ENCODE peak calls at places on chromosomes 5 and 9, in ten cellular contexts. One of them, this sample, is unnamed.

GRCh38 chr9:107309271-107309670 is 26.2 kb downstream of the RAD23B start:
- DNase-seq in stimulated activated CD8-positive, alpha-beta memory T cell treated with anti-CD3 and anti-CD28 coated beads, Interleukin-15, amount 100 ng/mL, for 4 hours: no peak
- DNase-seq in small intestine: peak
- DNase-seq in OCI-M1: peak
- DNase-seq in psoas muscle: no peak
- DNase-seq in posterior cingulate gyrus: no peak
- DNase-seq in GM10248: no peak
- DNase-seq in RCC 7860: no peak
- DNase-seq in fibroblast of the aortic adventitia: no peak
- DNase-seq in activated CD8-positive, alpha-beta memory T cell treated with anti-CD3 and anti-CD28 coated beads, Interleukin-2, amount 50 U/mL, for 48 hours: no peak
- DNase-seq in this sample: no peak

GRCh38 chr5:65919773-65920172 is 6.6 kb upstream of the ERBIN start:
- DNase-seq in fibroblast of the aortic adventitia: peak
- DNase-seq in activated CD8-positive, alpha-beta memory T cell treated with anti-CD3 and anti-CD28 coated beads, Interleukin-2, amount 50 U/mL, for 48 hours: no peak
- DNase-seq in stimulated activated CD8-positive, alpha-beta memory T cell treated with anti-CD3 and anti-CD28 coated beads, Interleukin-15, amount 100 ng/mL, for 4 hours: no peak
- DNase-seq in posterior cingulate gyrus: no peak
- DNase-seq in small intestine: no peak
- DNase-seq in psoas muscle: no peak
- DNase-seq in GM10248: no peak
- DNase-seq in OCI-M1: no peak
- DNase-seq in RCC 7860: no peak
- DNase-seq in this sample: no peak

GRCh38 chr5:152884006-152884405 is 478.9 kb upstream of the NMUR2 start:
- DNase-seq in activated CD8-positive, alpha-beta memory T cell treated with anti-CD3 and anti-CD28 coated beads, Interleukin-2, amount 50 U/mL, for 48 hours: no peak
- DNase-seq in small intestine: no peak
- DNase-seq in psoas muscle: no peak
- DNase-seq in posterior cingulate gyrus: no peak
- DNase-seq in RCC 7860: no peak
- DNase-seq in OCI-M1: no peak
- DNase-seq in stimulated activated CD8-positive, alpha-beta memory T cell treated with anti-CD3 and anti-CD28 coated beads, Interleukin-15, amount 100 ng/mL, for 4 hours: no peak
- DNase-seq in GM10248: no peak
- DNase-seq in fibroblast of the aortic adventitia: no peak
- DNase-seq in this sample: no peak

GRCh38 chr5:75367401-75367800 is 30.4 kb downstream of the HMGCR start:
- DNase-seq in psoas muscle: no peak
- DNase-seq in activated CD8-positive, alpha-beta memory T cell treated with anti-CD3 and anti-CD28 coated beads, Interleukin-2, amount 50 U/mL, for 48 hours: no peak
- DNase-seq in fibroblast of the aortic adventitia: no peak
- DNase-seq in stimulated activated CD8-positive, alpha-beta memory T cell treated with anti-CD3 and anti-CD28 coated beads, Interleukin-15, amount 100 ng/mL, for 4 hours: no peak
- DNase-seq in small intestine: no peak
- DNase-seq in posterior cingulate gyrus: no peak
- DNase-seq in OCI-M1: no peak
- DNase-seq in RCC 7860: no peak
- DNase-seq in GM10248: no peak
- DNase-seq in this sample: no peak

GRCh38 chr9:84839538-84839937 is 170.0 kb downstream of the NTRK2 start:
- DNase-seq in activated CD8-positive, alpha-beta memory T cell treated with anti-CD3 and anti-CD28 coated beads, Interleukin-2, amount 50 U/mL, for 48 hours: no peak
- DNase-seq in stimulated activated CD8-positive, alpha-beta memory T cell treated with anti-CD3 and anti-CD28 coated beads, Interleukin-15, amount 100 ng/mL, for 4 hours: no peak
- DNase-seq in posterior cingulate gyrus: peak
- DNase-seq in psoas muscle: no peak
- DNase-seq in RCC 7860: no peak
- DNase-seq in GM10248: no peak
- DNase-seq in fibroblast of the aortic adventitia: peak
- DNase-seq in OCI-M1: no peak
- DNase-seq in small intestine: no peak
- DNase-seq in this sample: no peak

GRCh38 chr5:74316064-74316586 is 324.4 kb downstream of the ENC1 start:
- DNase-seq in activated CD8-positive, alpha-beta memory T cell treated with anti-CD3 and anti-CD28 coated beads, Interleukin-2, amount 50 U/mL, for 48 hours: peak
- DNase-seq in RCC 7860: peak
- DNase-seq in OCI-M1: peak
- DNase-seq in psoas muscle: peak
- DNase-seq in stimulated activated CD8-positive, alpha-beta memory T cell treated with anti-CD3 and anti-CD28 coated beads, Interleukin-15, amount 100 ng/mL, for 4 hours: no peak
- DNase-seq in fibroblast of the aortic adventitia: peak
- DNase-seq in small intestine: no peak
- DNase-seq in GM10248: no peak
- DNase-seq in posterior cingulate gyrus: no peak
- DNase-seq in this sample: no peak

GRCh38 chr9:101140728-101141127 is 112.2 kb downstream of the PLPPR1 start:
- DNase-seq in stimulated activated CD8-positive, alpha-beta memory T cell treated with anti-CD3 and anti-CD28 coated beads, Interleukin-15, amount 100 ng/mL, for 4 hours: no peak
- DNase-seq in fibroblast of the aortic adventitia: no peak
- DNase-seq in small intestine: no peak
- DNase-seq in OCI-M1: peak
- DNase-seq in RCC 7860: no peak
- DNase-seq in activated CD8-positive, alpha-beta memory T cell treated with anti-CD3 and anti-CD28 coated beads, Interleukin-2, amount 50 U/mL, for 48 hours: no peak
- DNase-seq in psoas muscle: no peak
- DNase-seq in GM10248: no peak
- DNase-seq in posterior cingulate gyrus: no peak
- DNase-seq in this sample: no peak

GRCh38 chr5:27217160-27217956 is 179.0 kb upstream of the CDH9 start:
- DNase-seq in fibroblast of the aortic adventitia: no peak
- DNase-seq in RCC 7860: peak
- DNase-seq in GM10248: no peak
- DNase-seq in small intestine: no peak
- DNase-seq in posterior cingulate gyrus: peak
- DNase-seq in OCI-M1: no peak
- DNase-seq in psoas muscle: no peak
- DNase-seq in activated CD8-positive, alpha-beta memory T cell treated with anti-CD3 and anti-CD28 coated beads, Interleukin-2, amount 50 U/mL, for 48 hours: no peak
- DNase-seq in stimulated activated CD8-positive, alpha-beta memory T cell treated with anti-CD3 and anti-CD28 coated beads, Interleukin-15, amount 100 ng/mL, for 4 hours: no peak
- DNase-seq in this sample: no peak

GRCh38 chr5:175653763-175654162 is 4.1 kb upstream of the HRH2 start:
- DNase-seq in psoas muscle: no peak
- DNase-seq in small intestine: no peak
- DNase-seq in GM10248: no peak
- DNase-seq in stimulated activated CD8-positive, alpha-beta memory T cell treated with anti-CD3 and anti-CD28 coated beads, Interleukin-15, amount 100 ng/mL, for 4 hours: no peak
- DNase-seq in fibroblast of the aortic adventitia: no peak
- DNase-seq in OCI-M1: no peak
- DNase-seq in RCC 7860: no peak
- DNase-seq in activated CD8-positive, alpha-beta memory T cell treated with anti-CD3 and anti-CD28 coated beads, Interleukin-2, amount 50 U/mL, for 48 hours: peak
- DNase-seq in posterior cingulate gyrus: no peak
- DNase-seq in this sample: no peak

GRCh38 chr9:104961238-104961637 is 33.3 kb upstream of the ABCA1 start:
- DNase-seq in small intestine: peak
- DNase-seq in activated CD8-positive, alpha-beta memory T cell treated with anti-CD3 and anti-CD28 coated beads, Interleukin-2, amount 50 U/mL, for 48 hours: peak
- DNase-seq in GM10248: peak
- DNase-seq in RCC 7860: peak
- DNase-seq in OCI-M1: peak
- DNase-seq in fibroblast of the aortic adventitia: no peak
- DNase-seq in psoas muscle: no peak
- DNase-seq in stimulated activated CD8-positive, alpha-beta memory T cell treated with anti-CD3 and anti-CD28 coated beads, Interleukin-15, amount 100 ng/mL, for 4 hours: no peak
- DNase-seq in posterior cingulate gyrus: no peak
- DNase-seq in this sample: no peak

GRCh38 chr5:95940758-95941682 is 20.6 kb downstream of the ELL2 start:
- DNase-seq in activated CD8-positive, alpha-beta memory T cell treated with anti-CD3 and anti-CD28 coated beads, Interleukin-2, amount 50 U/mL, for 48 hours: no peak
- DNase-seq in GM10248: no peak
- DNase-seq in posterior cingulate gyrus: no peak
- DNase-seq in psoas muscle: no peak
- DNase-seq in RCC 7860: no peak
- DNase-seq in fibroblast of the aortic adventitia: no peak
- DNase-seq in OCI-M1: no peak
- DNase-seq in stimulated activated CD8-positive, alpha-beta memory T cell treated with anti-CD3 and anti-CD28 coated beads, Interleukin-15, amount 100 ng/mL, for 4 hours: no peak
- DNase-seq in small intestine: no peak
- DNase-seq in this sample: no peak

GRCh38 chr9:7186175-7186574 is 428.4 kb downstream of the KDM4C start:
- DNase-seq in activated CD8-positive, alpha-beta memory T cell treated with anti-CD3 and anti-CD28 coated beads, Interleukin-2, amount 50 U/mL, for 48 hours: no peak
- DNase-seq in GM10248: no peak
- DNase-seq in psoas muscle: no peak
- DNase-seq in fibroblast of the aortic adventitia: no peak
- DNase-seq in posterior cingulate gyrus: no peak
- DNase-seq in stimulated activated CD8-positive, alpha-beta memory T cell treated with anti-CD3 and anti-CD28 coated beads, Interleukin-15, amount 100 ng/mL, for 4 hours: no peak
- DNase-seq in small intestine: peak
- DNase-seq in OCI-M1: peak
- DNase-seq in RCC 7860: no peak
- DNase-seq in this sample: no peak

GRCh38 chr5:156486394-156487238 is 159.7 kb downstream of the SGCD start:
- DNase-seq in activated CD8-positive, alpha-beta memory T cell treated with anti-CD3 and anti-CD28 coated beads, Interleukin-2, amount 50 U/mL, for 48 hours: no peak
- DNase-seq in posterior cingulate gyrus: peak
- DNase-seq in OCI-M1: no peak
- DNase-seq in RCC 7860: no peak
- DNase-seq in psoas muscle: no peak
- DNase-seq in GM10248: no peak
- DNase-seq in fibroblast of the aortic adventitia: no peak
- DNase-seq in stimulated activated CD8-positive, alpha-beta memory T cell treated with anti-CD3 and anti-CD28 coated beads, Interleukin-15, amount 100 ng/mL, for 4 hours: no peak
- DNase-seq in small intestine: no peak
- DNase-seq in this sample: no peak

GRCh38 chr5:81350507-81350906 is 43.4 kb downstream of the ACOT12 start:
- DNase-seq in fibroblast of the aortic adventitia: no peak
- DNase-seq in small intestine: no peak
- DNase-seq in GM10248: no peak
- DNase-seq in stimulated activated CD8-positive, alpha-beta memory T cell treated with anti-CD3 and anti-CD28 coated beads, Interleukin-15, amount 100 ng/mL, for 4 hours: no peak
- DNase-seq in OCI-M1: no peak
- DNase-seq in RCC 7860: no peak
- DNase-seq in activated CD8-positive, alpha-beta memory T cell treated with anti-CD3 and anti-CD28 coated beads, Interleukin-2, amount 50 U/mL, for 48 hours: no peak
- DNase-seq in posterior cingulate gyrus: no peak
- DNase-seq in psoas muscle: no peak
- DNase-seq in this sample: no peak

GRCh38 chr5:132451387-132451786 is 39.2 kb downstream of the IRF1 start:
- DNase-seq in activated CD8-positive, alpha-beta memory T cell treated with anti-CD3 and anti-CD28 coated beads, Interleukin-2, amount 50 U/mL, for 48 hours: peak
- DNase-seq in posterior cingulate gyrus: no peak
- DNase-seq in stimulated activated CD8-positive, alpha-beta memory T cell treated with anti-CD3 and anti-CD28 coated beads, Interleukin-15, amount 100 ng/mL, for 4 hours: no peak
- DNase-seq in RCC 7860: no peak
- DNase-seq in GM10248: no peak
- DNase-seq in OCI-M1: no peak
- DNase-seq in fibroblast of the aortic adventitia: no peak
- DNase-seq in psoas muscle: no peak
- DNase-seq in small intestine: no peak
- DNase-seq in this sample: no peak

GRCh38 chr5:135739383-135739961 is 95.0 kb upstream of the SLC25A48 start:
- DNase-seq in psoas muscle: no peak
- DNase-seq in OCI-M1: no peak
- DNase-seq in stimulated activated CD8-positive, alpha-beta memory T cell treated with anti-CD3 and anti-CD28 coated beads, Interleukin-15, amount 100 ng/mL, for 4 hours: no peak
- DNase-seq in fibroblast of the aortic adventitia: no peak
- DNase-seq in RCC 7860: no peak
- DNase-seq in activated CD8-positive, alpha-beta memory T cell treated with anti-CD3 and anti-CD28 coated beads, Interleukin-2, amount 50 U/mL, for 48 hours: no peak
- DNase-seq in posterior cingulate gyrus: no peak
- DNase-seq in GM10248: no peak
- DNase-seq in small intestine: no peak
- DNase-seq in this sample: no peak

GRCh38 chr5:172837640-172838039 is 3.6 kb downstream of the ERGIC1 start:
- DNase-seq in GM10248: peak
- DNase-seq in stimulated activated CD8-positive, alpha-beta memory T cell treated with anti-CD3 and anti-CD28 coated beads, Interleukin-15, amount 100 ng/mL, for 4 hours: no peak
- DNase-seq in posterior cingulate gyrus: no peak
- DNase-seq in small intestine: peak
- DNase-seq in OCI-M1: no peak
- DNase-seq in activated CD8-positive, alpha-beta memory T cell treated with anti-CD3 and anti-CD28 coated beads, Interleukin-2, amount 50 U/mL, for 48 hours: no peak
- DNase-seq in fibroblast of the aortic adventitia: no peak
- DNase-seq in RCC 7860: no peak
- DNase-seq in psoas muscle: no peak
- DNase-seq in this sample: peak

GRCh38 chr5:148934895-148935400 is 108.5 kb downstream of the ADRB2 start:
- DNase-seq in activated CD8-positive, alpha-beta memory T cell treated with anti-CD3 and anti-CD28 coated beads, Interleukin-2, amount 50 U/mL, for 48 hours: no peak
- DNase-seq in small intestine: no peak
- DNase-seq in GM10248: no peak
- DNase-seq in psoas muscle: no peak
- DNase-seq in OCI-M1: no peak
- DNase-seq in RCC 7860: no peak
- DNase-seq in posterior cingulate gyrus: no peak
- DNase-seq in fibroblast of the aortic adventitia: peak
- DNase-seq in stimulated activated CD8-positive, alpha-beta memory T cell treated with anti-CD3 and anti-CD28 coated beads, Interleukin-15, amount 100 ng/mL, for 4 hours: no peak
- DNase-seq in this sample: no peak

GRCh38 chr9:94289691-94290090 is 30.6 kb downstream of the ZNF169 start:
- DNase-seq in small intestine: no peak
- DNase-seq in RCC 7860: no peak
- DNase-seq in stimulated activated CD8-positive, alpha-beta memory T cell treated with anti-CD3 and anti-CD28 coated beads, Interleukin-15, amount 100 ng/mL, for 4 hours: no peak
- DNase-seq in OCI-M1: no peak
- DNase-seq in GM10248: no peak
- DNase-seq in posterior cingulate gyrus: no peak
- DNase-seq in activated CD8-positive, alpha-beta memory T cell treated with anti-CD3 and anti-CD28 coated beads, Interleukin-2, amount 50 U/mL, for 48 hours: no peak
- DNase-seq in fibroblast of the aortic adventitia: no peak
- DNase-seq in psoas muscle: no peak
- DNase-seq in this sample: no peak

GRCh38 chr5:2182020-2182419 is 299.3 kb upstream of the IRX4 start:
- DNase-seq in RCC 7860: no peak
- DNase-seq in small intestine: no peak
- DNase-seq in stimulated activated CD8-positive, alpha-beta memory T cell treated with anti-CD3 and anti-CD28 coated beads, Interleukin-15, amount 100 ng/mL, for 4 hours: no peak
- DNase-seq in GM10248: no peak
- DNase-seq in fibroblast of the aortic adventitia: no peak
- DNase-seq in psoas muscle: no peak
- DNase-seq in activated CD8-positive, alpha-beta memory T cell treated with anti-CD3 and anti-CD28 coated beads, Interleukin-2, amount 50 U/mL, for 48 hours: no peak
- DNase-seq in OCI-M1: no peak
- DNase-seq in posterior cingulate gyrus: no peak
- DNase-seq in this sample: no peak

GRCh38 chr9:128275198-128276007 is at the start of gene GOLGA2:
- DNase-seq in fibroblast of the aortic adventitia: peak
- DNase-seq in posterior cingulate gyrus: no peak
- DNase-seq in stimulated activated CD8-positive, alpha-beta memory T cell treated with anti-CD3 and anti-CD28 coated beads, Interleukin-15, amount 100 ng/mL, for 4 hours: no peak
- DNase-seq in OCI-M1: peak
- DNase-seq in RCC 7860: no peak
- DNase-seq in GM10248: peak
- DNase-seq in psoas muscle: peak
- DNase-seq in activated CD8-positive, alpha-beta memory T cell treated with anti-CD3 and anti-CD28 coated beads, Interleukin-2, amount 50 U/mL, for 48 hours: no peak
- DNase-seq in small intestine: peak
- DNase-seq in this sample: peak

GRCh38 chr5:96709152-96709821 is 47.1 kb downstream of the CAST start:
- DNase-seq in OCI-M1: no peak
- DNase-seq in stimulated activated CD8-positive, alpha-beta memory T cell treated with anti-CD3 and anti-CD28 coated beads, Interleukin-15, amount 100 ng/mL, for 4 hours: no peak
- DNase-seq in small intestine: peak
- DNase-seq in GM10248: no peak
- DNase-seq in fibroblast of the aortic adventitia: peak
- DNase-seq in psoas muscle: no peak
- DNase-seq in posterior cingulate gyrus: no peak
- DNase-seq in RCC 7860: peak
- DNase-seq in activated CD8-positive, alpha-beta memory T cell treated with anti-CD3 and anti-CD28 coated beads, Interleukin-2, amount 50 U/mL, for 48 hours: no peak
- DNase-seq in this sample: no peak

GRCh38 chr9:77384406-77384805 is 207.1 kb downstream of the VPS13A start:
- DNase-seq in posterior cingulate gyrus: no peak
- DNase-seq in OCI-M1: no peak
- DNase-seq in small intestine: no peak
- DNase-seq in psoas muscle: no peak
- DNase-seq in GM10248: no peak
- DNase-seq in fibroblast of the aortic adventitia: peak
- DNase-seq in activated CD8-positive, alpha-beta memory T cell treated with anti-CD3 and anti-CD28 coated beads, Interleukin-2, amount 50 U/mL, for 48 hours: no peak
- DNase-seq in stimulated activated CD8-positive, alpha-beta memory T cell treated with anti-CD3 and anti-CD28 coated beads, Interleukin-15, amount 100 ng/mL, for 4 hours: no peak
- DNase-seq in RCC 7860: peak
- DNase-seq in this sample: no peak

GRCh38 chr5:149667084-149667826 is 62.9 kb upstream of the PPARGC1B start:
- DNase-seq in psoas muscle: no peak
- DNase-seq in GM10248: peak
- DNase-seq in OCI-M1: peak
- DNase-seq in small intestine: peak
- DNase-seq in RCC 7860: no peak
- DNase-seq in activated CD8-positive, alpha-beta memory T cell treated with anti-CD3 and anti-CD28 coated beads, Interleukin-2, amount 50 U/mL, for 48 hours: peak
- DNase-seq in fibroblast of the aortic adventitia: peak
- DNase-seq in stimulated activated CD8-positive, alpha-beta memory T cell treated with anti-CD3 and anti-CD28 coated beads, Interleukin-15, amount 100 ng/mL, for 4 hours: no peak
- DNase-seq in posterior cingulate gyrus: no peak
- DNase-seq in this sample: no peak

GRCh38 chr5:172744106-172745104 is 26.6 kb downstream of the DUSP1 start:
- DNase-seq in small intestine: peak
- DNase-seq in stimulated activated CD8-positive, alpha-beta memory T cell treated with anti-CD3 and anti-CD28 coated beads, Interleukin-15, amount 100 ng/mL, for 4 hours: no peak
- DNase-seq in RCC 7860: no peak
- DNase-seq in activated CD8-positive, alpha-beta memory T cell treated with anti-CD3 and anti-CD28 coated beads, Interleukin-2, amount 50 U/mL, for 48 hours: no peak
- DNase-seq in GM10248: no peak
- DNase-seq in OCI-M1: no peak
- DNase-seq in psoas muscle: no peak
- DNase-seq in fibroblast of the aortic adventitia: no peak
- DNase-seq in posterior cingulate gyrus: peak
- DNase-seq in this sample: peak

GRCh38 chr5:151058891-151059611 is 21.8 kb downstream of the TNIP1 start:
- DNase-seq in GM10248: no peak
- DNase-seq in stimulated activated CD8-positive, alpha-beta memory T cell treated with anti-CD3 and anti-CD28 coated beads, Interleukin-15, amount 100 ng/mL, for 4 hours: no peak
- DNase-seq in OCI-M1: no peak
- DNase-seq in fibroblast of the aortic adventitia: no peak
- DNase-seq in RCC 7860: peak
- DNase-seq in activated CD8-positive, alpha-beta memory T cell treated with anti-CD3 and anti-CD28 coated beads, Interleukin-2, amount 50 U/mL, for 48 hours: no peak
- DNase-seq in small intestine: no peak
- DNase-seq in posterior cingulate gyrus: peak
- DNase-seq in psoas muscle: no peak
- DNase-seq in this sample: no peak